ENCODE peak calls at places on chromosomes 13 and 19, in seven cellular contexts. L is heart right ventricle; X is bronchial epithelial cell; G is naive thymus-derived CD8-positive, alpha-beta T cell; N is upper lobe of right lung; O is HTR-8/SVneo; Y is EL. Z is an unnamed sample.

GRCh38 chr13:64007334-64007733 is 2591.7 kb upstream of the PCDH20 start:
- DNase-seq in L (no peak), X (no peak), G (no peak), N (no peak), O (no peak), Y (peak), Z (no peak)

GRCh38 chr19:49601482-49602038 is 10.6 kb downstream of the PRR12 start:
- DNase-seq in L (no peak), X (no peak), G (no peak), N (no peak), O (no peak), Y (no peak), Z (no peak)

GRCh38 chr19:2478756-2479555 is 3.0 kb downstream of the GADD45B start:
- DNase-seq in L (peak), X (peak), G (peak), N (peak), O (no peak), Y (peak), Z (peak)

GRCh38 chr19:8161135-8161646 is 11.8 kb upstream of the FBN3 start:
- DNase-seq in L (no peak), X (no peak), G (no peak), N (no peak), O (no peak), Y (peak), Z (no peak)

GRCh38 chr13:77375554-77375953 is 48.7 kb upstream of the MYCBP2 start:
- DNase-seq in L (no peak), X (peak), G (no peak), N (no peak), O (no peak), Y (no peak), Z (no peak)

GRCh38 chr13:23610187-23610576 is 40.0 kb downstream of the TNFRSF19 start:
- DNase-seq in L (peak), X (no peak), G (no peak), N (no peak), O (no peak), Y (peak), Z (no peak)

GRCh38 chr19:49447485-49448431 is 3.9 kb downstream of the PIH1D1 start:
- DNase-seq in L (no peak), X (no peak), G (no peak), N (no peak), O (no peak), Y (peak), Z (peak)

GRCh38 chr19:9943744-9944143 is 7.4 kb upstream of the OLFM2 start:
- DNase-seq in L (no peak), X (no peak), G (no peak), N (no peak), O (no peak), Y (no peak), Z (no peak)

GRCh38 chr19:49398001-49398615 is 10.1 kb downstream of the KASH5 start:
- DNase-seq in L (no peak), X (no peak), G (no peak), N (no peak), O (no peak), Y (no peak), Z (no peak)

GRCh38 chr13:34506796-34507195 is 435.3 kb upstream of the NBEA start:
- DNase-seq in L (no peak), X (no peak), G (no peak), N (no peak), O (no peak), Y (peak), Z (no peak)

GRCh38 chr13:39417131-39417530 is 185.9 kb downstream of the LHFPL6 start:
- DNase-seq in L (no peak), X (no peak), G (no peak), N (no peak), O (no peak), Y (peak), Z (peak)

GRCh38 chr19:48961051-48961649 is 4.0 kb upstream of the FTL start:
- DNase-seq in L (no peak), X (no peak), G (no peak), N (no peak), O (no peak), Y (no peak), Z (no peak)

GRCh38 chr19:661427-662196 is 1.4 kb downstream of the RNF126 start:
- DNase-seq in L (no peak), X (no peak), G (peak), N (no peak), O (no peak), Y (no peak), Z (peak)

GRCh38 chr13:102784501-102784900 is 10.9 kb upstream of the TEX30 start:
- DNase-seq in L (no peak), X (no peak), G (no peak), N (no peak), O (no peak), Y (no peak), Z (no peak)

GRCh38 chr19:2529473-2529918 is 53.6 kb downstream of the GADD45B start:
- DNase-seq in L (no peak), X (peak), G (no peak), N (no peak), O (peak), Y (peak), Z (peak)

GRCh38 chr19:18336121-18336520 is 4.3 kb upstream of the PGPEP1 start:
- DNase-seq in L (no peak), X (no peak), G (no peak), N (no peak), O (no peak), Y (no peak), Z (no peak)

GRCh38 chr19:38736413-38737280 is 7.6 kb downstream of the CAPN12 start:
- DNase-seq in L (peak), X (peak), G (peak), N (peak), O (peak), Y (peak), Z (no peak)

GRCh38 chr13:104571161-104571889 is 1505.1 kb upstream of the SLC10A2 start:
- DNase-seq in L (peak), X (peak), G (peak), N (no peak), O (peak), Y (peak), Z (peak)

GRCh38 chr19:789473-790052 is 7.7 kb upstream of the PTBP1 start:
- DNase-seq in L (peak), X (no peak), G (no peak), N (no peak), O (no peak), Y (no peak), Z (peak)

GRCh38 chr13:39407138-39407537 is 195.9 kb downstream of the LHFPL6 start:
- DNase-seq in L (no peak), X (no peak), G (no peak), N (no peak), O (no peak), Y (no peak), Z (no peak)

GRCh38 chr13:107342747-107343146 is 774.8 kb upstream of the ARGLU1 start:
- DNase-seq in L (no peak), X (no peak), G (no peak), N (no peak), O (no peak), Y (no peak), Z (no peak)

GRCh38 chr19:4829001-4829712 is 2.4 kb downstream of the TICAM1 start:
- DNase-seq in L (no peak), X (no peak), G (no peak), N (no peak), O (no peak), Y (no peak), Z (peak)

GRCh38 chr19:9060559-9061340 is 26.1 kb upstream of the OR1M1 start:
- DNase-seq in L (no peak), X (no peak), G (no peak), N (no peak), O (no peak), Y (no peak), Z (no peak)

Z was measured in dermis blood vessel endothelial cell.